ENCODE peak calls at places on chromosomes 5 and 9, in four cellular contexts. S, R, L and E are unnamed samples.
A peak's percentile ranks its signal among the peaks of the same experiment; 100 is the strongest.

GRCh38 chr9:130112244-130113151 is 58.8 kb downstream of the GPR107 start:
- DNase-seq in S (no peak), R (no peak), L (no peak), E (no peak)

GRCh38 chr5:76704131-76704663 is 11.7 kb upstream of the F2R start:
- DNase-seq in S (peak; percentile 89), R (no peak), L (no peak), E (no peak)

GRCh38 chr5:24351285-24351684 is 293.5 kb downstream of the CDH10 start:
- DNase-seq in S (no peak), R (no peak), L (no peak), E (no peak)

GRCh38 chr9:107732781-107733529 is 243.4 kb upstream of the KLF4 start:
- DNase-seq in S (peak; percentile 71), R (no peak), L (peak; percentile 79), E (peak; percentile 88)

GRCh38 chr9:16207161-16207560 is 654.3 kb downstream of the CCDC171 start:
- DNase-seq in S (peak; percentile 34), R (no peak), L (no peak), E (peak; percentile 49)

GRCh38 chr5:54360925-54361662 is 50.7 kb upstream of the ARL15 start:
- DNase-seq in S (no peak), R (no peak), L (no peak), E (peak; percentile 63)

GRCh38 chr9:81526587-81526986 is 162.8 kb downstream of the TLE1 start:
- DNase-seq in S (no peak), R (no peak), L (no peak), E (peak; percentile 71)

GRCh38 chr9:3920586-3921582 is 379.0 kb downstream of the GLIS3 start:
- DNase-seq in S (no peak), R (no peak), L (peak; percentile 32), E (no peak)

GRCh38 chr5:134846641-134846960 is 833 bp downstream of the C5orf24 start:
- DNase-seq in S (peak; percentile 63), R (no peak), L (peak; percentile 7), E (peak; percentile 55)

GRCh38 chr5:77663081-77663863 is 24.8 kb upstream of the OTP start:
- DNase-seq in S (no peak), R (no peak), L (no peak), E (peak; percentile 80)

GRCh38 chr9:90033030-90033650 is 428.3 kb downstream of the GADD45G start:
- DNase-seq in S (no peak), R (no peak), L (no peak), E (no peak)

GRCh38 chr5:100904259-100904822 is 1.3 kb upstream of the ST8SIA4 start:
- DNase-seq in S (no peak), R (peak; percentile 24), L (no peak), E (no peak)

GRCh38 chr9:108813951-108814601 is 41.7 kb downstream of the ACTL7B start:
- DNase-seq in S (peak; percentile 75), R (no peak), L (peak; percentile 82), E (peak; percentile 77)

GRCh38 chr5:125251703-125252102 is 505.3 kb upstream of the ZNF608 start:
- DNase-seq in S (no peak), R (no peak), L (no peak), E (no peak)

GRCh38 chr5:84718377-84718776 is 333.7 kb upstream of the EDIL3 start:
- DNase-seq in S (no peak), R (no peak), L (no peak), E (no peak)

GRCh38 chr5:107676702-107677101 is 6.0 kb upstream of the EFNA5 start:
- DNase-seq in S (no peak), R (no peak), L (no peak), E (no peak)

GRCh38 chr5:112210430-112211005 is 208.6 kb downstream of the EPB41L4A start:
- DNase-seq in S (peak; percentile 63), R (peak; percentile 49), L (peak; percentile 54), E (peak; percentile 59)

GRCh38 chr9:120603601-120604000 is 23.6 kb upstream of the CDK5RAP2 start:
- DNase-seq in S (no peak), R (peak; percentile 29), L (no peak), E (no peak)

GRCh38 chr9:35000535-35001284 is 11.2 kb downstream of the DNAJB5 start:
- DNase-seq in S (no peak), R (no peak), L (peak; percentile 88), E (peak; percentile 94)

GRCh38 chr5:132321109-132321721 is 27.0 kb downstream of the SLC22A4 start:
- DNase-seq in S (no peak), R (no peak), L (no peak), E (no peak)

GRCh38 chr9:129550199-129550839 is 70.6 kb downstream of the C9orf50 start:
- DNase-seq in S (peak; percentile 35), R (peak; percentile 65), L (peak; percentile 42), E (peak; percentile 90)

GRCh38 chr5:71887680-71888079 is 168.6 kb downstream of the CARTPT start:
- DNase-seq in S (peak; percentile 66), R (no peak), L (peak; percentile 64), E (peak; percentile 89)

GRCh38 chr5:51517854-51518253 is 134.6 kb downstream of the ISL1 start:
- DNase-seq in S (no peak), R (no peak), L (no peak), E (no peak)

GRCh38 chr9:114850871-114851270 is 45.0 kb upstream of the TNFSF15 start:
- DNase-seq in S (peak; percentile 24), R (no peak), L (peak; percentile 2), E (peak; percentile 40)

GRCh38 chr5:38621840-38622513 is 65.5 kb upstream of the LIFR start:
- DNase-seq in S (no peak), R (no peak), L (no peak), E (no peak)

GRCh38 chr5:172479034-172479783 is 24.9 kb upstream of the SH3PXD2B start:
- DNase-seq in S (peak; percentile 81), R (peak; percentile 89), L (peak; percentile 92), E (peak; percentile 93)

DNA sequence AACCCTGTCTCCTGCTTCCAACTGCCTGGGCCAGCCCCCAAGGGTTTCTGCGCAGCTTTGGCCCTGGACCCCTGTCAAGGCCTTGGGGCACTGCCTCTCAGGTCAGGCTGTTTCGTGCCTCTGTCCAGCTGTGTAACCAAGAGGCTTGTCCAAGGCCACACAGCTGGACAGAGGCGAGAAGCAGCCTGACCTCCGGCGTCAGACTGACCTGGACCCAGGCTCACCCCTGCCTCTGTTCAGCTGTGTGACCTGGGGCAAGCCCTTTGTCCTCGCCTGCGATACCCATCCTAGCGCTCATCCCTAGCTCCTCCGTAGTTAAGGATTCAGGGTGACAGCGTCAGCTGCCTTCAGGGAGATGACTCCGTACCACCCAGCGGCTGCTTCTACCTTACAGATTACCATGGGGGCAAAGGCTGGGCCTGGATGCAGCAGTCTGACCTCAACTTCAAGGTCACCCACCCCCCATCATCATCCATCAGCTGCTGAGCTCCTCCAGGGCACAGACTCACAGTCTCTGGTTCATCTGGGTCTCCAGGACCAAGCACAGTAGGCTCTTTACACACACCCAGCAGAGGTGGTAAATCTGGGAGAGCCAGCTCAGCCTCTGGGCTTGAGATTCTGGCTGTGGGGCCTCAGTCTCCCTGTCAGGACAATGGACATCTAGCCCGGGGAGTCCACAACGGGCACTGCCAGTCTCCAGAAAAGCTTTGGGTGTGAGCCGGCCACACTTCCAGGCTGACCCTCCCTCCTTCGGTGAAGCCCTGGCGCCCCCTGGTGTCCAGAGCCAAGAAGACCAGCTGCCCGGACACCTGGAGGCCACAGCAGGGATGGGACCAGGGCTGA is 7.9 kb downstream of the AK1 start:
- DNase-seq in S (peak; percentile 78), R (peak; percentile 94), L (peak; percentile 78), E (peak; percentile 90)
- H3K36me3 ChIP-seq in S (peaks cover 20% of the 10 kb centered on the region), R (no peaks in the 10 kb centered on the region), L (no peaks in the 10 kb centered on the region), E (no peaks in the 10 kb centered on the region)

GRCh38 chr9:126738553-126738952 is 66.3 kb upstream of the ZBTB43 start:
- DNase-seq in S (no peak), R (no peak), L (no peak), E (no peak)
- H3K4me1 ChIP-seq in S (no peaks in the 10 kb centered on the region), R (no peaks in the 10 kb centered on the region), L (no peaks in the 10 kb centered on the region), E (no peaks in the 10 kb centered on the region)

GRCh38 chr9:86340356-86341006 is 13.7 kb downstream of the TUT7 start:
- DNase-seq in S (no peak), R (no peak), L (no peak), E (peak; percentile 65)

GRCh38 chr9:86342269-86342668 is 11.9 kb downstream of the TUT7 start:
- DNase-seq in S (no peak), R (no peak), L (no peak), E (no peak)

GRCh38 chr9:86337469-86338107 is 16.6 kb downstream of the TUT7 start:
- DNase-seq in S (no peak), R (no peak), L (no peak), E (no peak)

GRCh38 chr9:86344818-86345217 is 9.4 kb downstream of the TUT7 start:
- DNase-seq in S (no peak), R (no peak), L (no peak), E (no peak)

DNA sequence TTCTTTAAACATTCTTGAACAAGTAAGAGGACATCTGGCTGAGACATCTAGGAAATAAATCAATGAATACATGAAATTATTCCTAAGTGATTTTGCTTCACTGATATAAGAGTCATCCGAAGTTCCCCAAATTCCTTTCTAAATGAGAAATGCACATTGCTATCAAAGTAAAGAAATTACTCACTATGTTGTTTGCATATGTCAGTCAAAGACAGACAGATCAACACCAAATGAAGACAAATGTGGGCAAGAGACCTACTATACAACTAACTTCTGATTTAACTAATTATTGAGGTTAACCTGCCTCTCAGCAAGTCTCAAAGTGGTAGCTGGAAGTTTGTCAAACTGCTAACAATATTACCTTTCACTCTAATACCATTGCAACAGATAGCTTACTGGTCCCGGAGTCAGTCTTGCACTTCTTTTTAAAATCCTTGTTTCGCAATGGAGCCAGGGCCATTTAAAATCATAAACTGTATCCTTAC is 13.2 kb downstream of the TUT7 start:
- DNase-seq in S (no peak), R (no peak), L (peak; percentile 62), E (peak; percentile 40)
- H3K36me3 ChIP-seq in S (peaks cover 4% of the 10 kb centered on the region), R (peaks cover 4% of the 10 kb centered on the region), L (peaks cover 50% of the 10 kb centered on the region), E (peaks cover 94% of the 10 kb centered on the region)

GRCh38 chr9:113488490-113488889 is 25.0 kb downstream of the RGS3 start:
- DNase-seq in S (no peak), R (no peak), L (no peak), E (peak; percentile 63)
- H3K4me1 ChIP-seq in S (peaks cover 30% of the 10 kb centered on the region), R (no peaks in the 10 kb centered on the region), L (peaks cover 16% of the 10 kb centered on the region), E (peaks cover 22% of the 10 kb centered on the region)

DNA sequence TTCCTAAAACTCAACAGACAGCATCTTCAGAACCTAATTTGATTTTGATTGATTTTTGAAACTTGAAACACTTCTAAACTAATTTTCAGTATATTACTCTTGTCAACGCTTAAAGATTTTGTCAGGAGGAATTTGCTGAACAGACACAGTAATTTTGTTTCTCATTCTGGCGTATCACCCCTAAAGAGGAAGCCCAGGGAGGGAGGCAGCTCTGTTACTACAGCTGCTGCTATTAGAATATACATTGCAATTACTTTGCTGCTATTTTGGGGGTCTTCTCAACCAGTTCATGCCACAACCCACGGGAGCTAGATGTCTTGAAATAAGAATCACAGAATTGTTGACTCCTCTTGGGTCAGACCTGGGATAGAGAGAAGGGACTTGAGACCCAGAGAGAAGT is 122.6 kb downstream of the TLR4 start:
- DNase-seq in S (no peak), R (no peak), L (no peak), E (no peak)
- H3K36me3 ChIP-seq in S (no peaks in the 10 kb centered on the region), R (no peaks in the 10 kb centered on the region), L (no peaks in the 10 kb centered on the region), E (no peaks in the 10 kb centered on the region)

GRCh38 chr5:56588125-56588516 is 227.2 kb upstream of the MAP3K1 start:
- DNase-seq in S (no peak), R (no peak), L (no peak), E (no peak)

GRCh38 chr5:56585973-56586740 is 229.2 kb upstream of the MAP3K1 start:
- DNase-seq in S (peak; percentile 86), R (no peak), L (no peak), E (peak; percentile 28)

GRCh38 chr5:56587381-56588124 is 227.8 kb upstream of the MAP3K1 start:
- DNase-seq in S (no peak), R (no peak), L (no peak), E (no peak)

GRCh38 chr5:56588636-56589485 is 226.5 kb upstream of the MAP3K1 start:
- DNase-seq in S (no peak), R (peak; percentile 29), L (no peak), E (peak; percentile 24)

GRCh38 chr5:56585466-56585865 is 229.9 kb upstream of the MAP3K1 start:
- DNase-seq in S (peak; percentile 36), R (no peak), L (peak; percentile 26), E (peak; percentile 63)
- H3K4me1 ChIP-seq in S (peaks cover 6% of the 10 kb centered on the region), R (no peaks in the 10 kb centered on the region), L (no peaks in the 10 kb centered on the region), E (peaks cover 6% of the 10 kb centered on the region)